ENCODE peak calls at places on chromosomes 1 and 21, in six cellular contexts. R, H, I, C, D and G are unnamed samples.

GRCh38 chr1:219412772-219413171 is 200.1 kb downstream of the ZC3H11B start:
- DNase-seq in H (no peak), I (no peak), R (peak), C (no peak), D (peak), G (peak)

GRCh38 chr1:172977296-172978027 is 73.3 kb downstream of the TNFSF18 start:
- DNase-seq in H (no peak), C (no peak), I (no peak), D (peak), R (peak), G (no peak)

GRCh38 chr21:31509108-31510017 is 150.1 kb upstream of the SOD1 start:
- DNase-seq in D (no peak), H (peak), I (no peak), C (no peak), R (no peak), G (no peak)

GRCh38 chr1:183847646-183848045 is 42.7 kb downstream of the RGL1 start:
- DNase-seq in H (no peak), D (no peak), R (no peak), C (no peak), I (no peak), G (no peak)

GRCh38 chr1:100187912-100188311 is 9.9 kb upstream of the LRRC39 start:
- DNase-seq in H (peak), D (no peak), R (peak), I (peak), C (no peak), G (no peak)

GRCh38 chr1:217857061-217857460 is 225.9 kb downstream of the SPATA17 start:
- DNase-seq in I (no peak), H (peak), D (no peak), R (no peak), C (no peak), G (no peak)

GRCh38 chr1:6497215-6497866 is 5.9 kb upstream of the PLEKHG5 start:
- DNase-seq in I (peak), R (peak), C (peak), D (no peak), H (no peak), G (no peak)

GRCh38 chr1:177858222-177858894 is 111.5 kb downstream of the SEC16B start:
- DNase-seq in I (no peak), C (no peak), H (peak), R (peak), D (peak), G (peak)

GRCh38 chr1:39866767-39867166 is 16.5 kb downstream of the TRIT1 start:
- DNase-seq in R (peak), H (peak), D (peak), I (no peak), C (no peak), G (no peak)

GRCh38 chr1:208257326-208257725 is 13.1 kb upstream of the PLXNA2 start:
- DNase-seq in H (no peak), I (no peak), D (no peak), R (no peak), C (no peak), G (no peak)

GRCh38 chr21:41576010-41576615 is 68.2 kb upstream of the TMPRSS2 start:
- DNase-seq in C (no peak), D (no peak), R (no peak), H (no peak), I (no peak), G (no peak)

GRCh38 chr1:88890790-88891317 is 513 bp downstream of the GTF2B start:
- DNase-seq in R (peak), H (peak), D (no peak), I (no peak), C (no peak), G (no peak)

GRCh38 chr1:174956976-174957375 is 42.8 kb upstream of the CACYBP start:
- DNase-seq in C (no peak), H (no peak), D (no peak), R (no peak), I (no peak), G (no peak)

GRCh38 chr1:7989762-7990428 is 28.4 kb downstream of the PARK7 start:
- DNase-seq in C (no peak), R (peak), I (no peak), H (no peak), D (no peak), G (no peak)

GRCh38 chr21:14545906-14546480 is at the start of gene SAMSN1:
- DNase-seq in D (no peak), C (no peak), H (peak), I (no peak), R (no peak), G (no peak)

GRCh38 chr1:28877132-28877781 is 37.1 kb upstream of the EPB41 start:
- DNase-seq in D (peak), H (peak), C (peak), I (peak), R (peak), G (peak)

GRCh38 chr1:39160703-39161102 is 43.8 kb upstream of the MACF1 start:
- DNase-seq in R (peak), D (no peak), C (no peak), H (peak), I (no peak), G (no peak)

GRCh38 chr21:20083925-20084324 is 914.3 kb upstream of the NCAM2 start:
- DNase-seq in C (no peak), H (no peak), R (no peak), D (no peak), I (no peak), G (no peak)

GRCh38 chr1:14242145-14242544 is 356.3 kb upstream of the KAZN start:
- DNase-seq in D (no peak), C (no peak), H (no peak), R (no peak), I (no peak), G (no peak)

GRCh38 chr1:103256490-103256889 is 148.2 kb upstream of the COL11A1 start:
- DNase-seq in I (no peak), D (peak), H (peak), R (peak), C (no peak), G (no peak)

GRCh38 chr1:46532498-46533178 is 18.8 kb downstream of the KNCN start:
- DNase-seq in R (peak), I (peak), D (peak), C (peak), H (peak), G (no peak)

GRCh38 chr1:224726783-224727182 is 110.7 kb downstream of the CNIH3 start:
- DNase-seq in R (peak), H (peak), C (no peak), I (no peak), D (peak), G (peak)

GRCh38 chr1:12496154-12496961 is 121.7 kb downstream of the DHRS3 start:
- DNase-seq in R (no peak), C (no peak), I (no peak), D (no peak), H (peak), G (no peak)
- TF ChIP-seq CTCF in R (no peak), C (no peak), I (no peak), D (no peak), H (no peak), G (no peak)

DNA sequence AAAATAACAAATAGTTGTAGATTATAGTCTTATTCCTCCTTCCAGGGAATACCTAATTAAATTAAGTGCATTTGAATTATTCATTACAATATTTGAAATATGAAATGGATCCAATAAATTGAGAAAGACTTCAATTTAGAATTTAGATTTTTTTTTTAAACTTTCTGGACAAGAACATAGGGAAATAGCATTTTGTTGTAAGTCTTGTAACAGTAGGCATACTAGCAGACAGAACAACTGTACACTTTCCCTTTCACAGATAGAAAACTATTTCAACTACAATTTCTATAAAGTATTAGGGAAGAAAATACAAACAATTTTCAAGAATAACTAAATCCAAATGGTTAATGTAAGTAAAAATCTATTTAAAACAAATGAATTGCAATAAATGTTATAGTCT is 577.5 kb downstream of the USP25 start:
- DNase-seq in R (no peak), C (no peak), D (no peak), I (no peak), H (peak), G (no peak)
- H3K4me3 ChIP-seq in R (no peak), C (no peak), D (no peak), I (peak), H (peak), G (no peak)

GRCh38 chr1:9827558-9828185 is 3.9 kb upstream of the CLSTN1 start:
- DNase-seq in R (no peak), C (no peak), I (no peak), D (no peak), H (peak), G (no peak)
- TF ChIP-seq CTCF in R (peak), C (no peak), I (no peak), D (peak), H (peak), G (peak)

GRCh38 chr1:244237445-244237844 is 186.4 kb downstream of the ZBTB18 start:
- DNase-seq in I (no peak), D (no peak), C (no peak), R (no peak), H (no peak), G (no peak)

GRCh38 chr1:244234009-244234643 is 183.0 kb downstream of the ZBTB18 start:
- DNase-seq in R (no peak), I (no peak), D (no peak), H (no peak), C (no peak), G (no peak)

GRCh38 chr1:244236721-244237120 is 185.6 kb downstream of the ZBTB18 start:
- DNase-seq in C (no peak), H (no peak), R (no peak), D (no peak), I (no peak), G (no peak)

GRCh38 chr1:244239261-244239770 is 188.2 kb downstream of the ZBTB18 start:
- DNase-seq in I (no peak), C (no peak), R (peak), D (no peak), H (peak), G (no peak)

DNA sequence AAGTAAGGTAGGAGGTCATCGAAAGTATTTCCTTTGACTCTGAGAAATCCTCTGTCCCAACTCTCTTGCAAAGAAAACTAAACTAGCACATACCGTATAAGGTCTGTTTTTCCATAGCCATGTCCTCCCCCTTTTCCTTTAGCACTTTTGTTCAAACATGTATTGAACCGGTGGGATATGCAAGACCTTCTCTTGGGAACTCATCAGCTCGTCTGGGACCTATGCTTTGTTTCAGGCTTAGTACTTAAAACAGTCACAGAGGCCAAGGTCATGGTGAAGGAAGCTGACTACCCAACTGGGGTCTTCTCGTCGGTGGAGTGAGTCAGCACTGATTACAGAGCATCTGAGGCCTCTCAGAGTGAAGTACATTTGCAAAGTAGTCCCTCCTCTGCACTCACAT is 185.0 kb downstream of the ZBTB18 start:
- DNase-seq in R (no peak), H (peak), I (no peak), C (no peak), D (no peak), G (no peak)
- H3K4me3 ChIP-seq in R (no peak), H (no peak), I (no peak), C (no peak), D (no peak), G (no peak)

GRCh38 chr1:47787560-47787959 is 209.6 kb downstream of the TRABD2B start:
- DNase-seq in C (no peak), H (no peak), D (no peak), I (no peak), R (no peak), G (no peak)

GRCh38 chr1:47785118-47785517 is 212.1 kb downstream of the TRABD2B start:
- DNase-seq in I (no peak), C (no peak), H (no peak), D (no peak), R (no peak), G (no peak)

GRCh38 chr1:47784294-47784650 is 212.9 kb downstream of the TRABD2B start:
- DNase-seq in D (no peak), H (no peak), C (no peak), R (no peak), I (no peak), G (no peak)

GRCh38 chr1:47786301-47786700 is 210.9 kb downstream of the TRABD2B start:
- DNase-seq in H (no peak), C (no peak), R (no peak), I (no peak), D (no peak), G (no peak)

DNA sequence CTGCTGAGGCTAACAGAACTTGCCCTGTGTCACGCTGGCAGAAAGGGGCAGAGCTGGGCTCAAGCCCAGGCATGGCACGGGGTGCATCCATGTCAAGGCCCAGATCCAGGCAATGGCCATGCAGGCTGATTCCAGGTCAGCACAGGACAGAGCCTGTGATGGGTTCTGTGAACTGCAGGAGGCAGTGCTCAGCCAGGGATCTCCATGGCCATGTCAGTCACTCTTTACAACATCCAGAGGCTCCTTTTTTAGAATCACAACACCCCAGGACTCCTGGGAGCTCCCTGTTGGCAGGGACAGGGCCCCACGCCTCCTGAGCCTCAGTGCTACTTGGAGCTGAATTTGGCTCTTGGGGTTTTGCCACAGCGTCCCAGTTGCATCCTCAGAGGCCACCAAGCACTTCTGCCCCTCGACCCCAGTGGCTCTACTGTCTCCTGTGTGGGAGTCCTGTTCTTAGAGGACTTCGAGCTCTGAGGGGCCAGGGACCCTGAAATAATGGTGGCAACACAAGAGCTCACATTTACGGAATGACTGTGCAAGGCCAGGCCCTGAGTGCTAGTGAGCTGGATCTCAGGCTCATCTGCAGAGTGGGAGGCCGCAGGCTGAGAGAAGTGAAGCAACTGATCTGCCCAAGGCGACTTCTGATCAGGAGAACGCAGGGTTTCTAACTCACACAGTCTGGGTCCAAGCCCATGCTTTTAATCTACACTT is 211.5 kb downstream of the TRABD2B start:
- DNase-seq in C (no peak), H (peak), I (peak), R (no peak), D (no peak), G (no peak)
- TF ChIP-seq CTCF in C (no peak), H (peak), I (peak), R (peak), D (no peak), G (peak)

DNA sequence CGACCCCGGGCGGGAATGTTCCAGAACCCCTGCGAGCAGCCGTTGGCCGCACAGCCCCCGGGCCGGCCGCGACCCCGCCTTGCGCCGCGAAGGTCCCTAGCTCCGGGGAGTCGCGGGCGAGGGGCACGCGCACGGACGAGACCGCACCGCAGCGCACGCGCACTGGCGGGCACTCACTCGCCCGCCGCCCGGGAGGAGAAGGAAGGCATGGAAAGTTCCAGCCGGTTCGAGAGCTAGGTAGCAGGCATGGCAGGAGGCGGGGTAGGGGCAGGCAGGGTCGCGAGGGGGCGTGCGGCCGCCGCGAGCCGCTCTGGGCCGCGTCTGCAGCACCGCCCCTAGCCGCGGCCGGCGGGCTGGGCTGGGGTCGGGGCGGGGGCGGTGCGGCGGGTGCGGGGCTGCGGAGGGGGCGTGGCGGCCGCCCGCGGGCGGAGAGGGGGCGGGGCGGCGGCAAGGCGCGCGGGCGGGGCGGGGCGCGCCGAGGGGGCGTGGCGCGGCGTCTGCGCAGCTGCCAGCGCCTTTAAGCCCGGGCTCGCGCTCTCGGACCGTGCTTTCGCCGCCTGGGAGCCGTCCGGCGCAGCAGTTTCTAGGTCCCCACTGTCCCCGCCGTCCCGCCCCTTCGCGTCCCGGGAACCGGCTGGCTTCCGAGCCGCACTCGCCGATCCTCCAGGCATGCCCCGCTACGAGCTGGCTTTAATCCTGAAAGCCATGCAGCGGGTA is at the start of the genes MRPS6 and SLC5A3:
- DNase-seq in C (peak), I (peak), D (peak), R (peak), H (peak), G (peak)
- H3K4me3 ChIP-seq in C (peak), I (peak), D (peak), R (peak), H (peak), G (peak)

DNA sequence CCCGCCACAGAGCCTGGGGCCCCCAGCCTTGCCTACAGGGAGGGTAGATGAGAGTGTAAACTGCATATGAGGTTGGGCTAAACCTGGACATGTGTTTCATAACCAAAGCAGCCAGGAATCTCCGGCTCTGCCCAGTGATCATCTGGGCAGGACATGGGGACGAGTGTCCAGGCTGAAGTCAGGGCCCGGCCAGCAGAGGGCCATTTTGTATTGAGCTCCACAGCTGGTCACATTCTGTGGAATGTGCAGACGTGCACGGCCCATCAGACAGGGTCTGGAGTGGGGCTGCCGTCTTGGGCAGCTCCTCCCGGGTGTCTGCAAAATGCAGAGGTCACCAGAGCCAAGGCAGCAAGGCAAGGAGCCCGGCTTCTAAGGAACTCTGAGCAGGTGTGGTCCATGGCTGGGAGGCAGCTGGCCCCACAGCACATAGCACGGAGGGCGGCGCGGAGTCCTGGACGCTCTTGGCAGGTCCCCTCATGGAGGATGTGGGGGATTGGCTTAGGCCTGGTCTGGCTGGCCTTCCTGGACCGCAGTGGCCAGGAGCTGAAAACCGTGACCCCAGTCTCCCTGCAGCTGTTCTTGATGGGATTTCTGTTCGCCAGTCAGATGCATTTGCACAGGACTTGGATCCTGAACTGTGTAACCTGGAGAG is 6.3 kb downstream of the LRRC3 start:
- DNase-seq in H (no peak), D (no peak), R (peak), I (no peak), C (peak), G (no peak)
- TF ChIP-seq CTCF in H (no peak), D (no peak), R (no peak), I (peak), C (no peak), G (peak)

GRCh38 chr1:21332691-21333449 is 42.6 kb upstream of the ECE1 start:
- DNase-seq in R (no peak), I (no peak), D (no peak), C (peak), H (no peak), G (no peak)

GRCh38 chr1:21333824-21334213 is 43.6 kb upstream of the ECE1 start:
- DNase-seq in H (no peak), I (no peak), C (no peak), R (no peak), D (no peak), G (no peak)

GRCh38 chr1:21335088-21335678 is 44.9 kb upstream of the ECE1 start:
- DNase-seq in R (no peak), C (no peak), D (no peak), H (no peak), I (no peak), G (no peak)

GRCh38 chr1:21335750-21336168 is 45.5 kb upstream of the ECE1 start:
- DNase-seq in R (no peak), D (no peak), I (no peak), C (no peak), H (no peak), G (no peak)

GRCh38 chr1:21334214-21335087 is 44.2 kb upstream of the ECE1 start:
- DNase-seq in R (peak), D (peak), I (peak), H (peak), C (peak), G (peak)
- H3K4me3 ChIP-seq in R (peak), D (peak), I (peak), H (peak), C (peak), G (peak)

GRCh38 chr1:10424034-10424433 is 6.2 kb upstream of the CENPS start:
- DNase-seq in H (peak), I (peak), R (peak), D (peak), C (peak), G (no peak)

GRCh38 chr1:10424651-10425050 is 5.6 kb upstream of the CENPS start:
- DNase-seq in D (no peak), I (no peak), H (no peak), R (no peak), C (peak), G (no peak)

GRCh38 chr1:10419351-10419750 is 10.9 kb upstream of the CENPS start:
- DNase-seq in H (no peak), R (no peak), C (peak), D (no peak), I (no peak), G (no peak)

GRCh38 chr1:10421637-10422036 is 8.6 kb upstream of the CENPS start:
- DNase-seq in D (no peak), C (peak), H (no peak), I (no peak), R (no peak), G (no peak)
- TF ChIP-seq CTCF in D (no peak), C (no peak), H (no peak), I (no peak), R (no peak), G (no peak)

GRCh38 chr1:18166929-18167328 is 59.3 kb downstream of the IGSF21 start:
- DNase-seq in C (no peak), H (no peak), I (no peak), R (no peak), D (no peak), G (no peak)
- H3K4me3 ChIP-seq in C (no peak), H (no peak), I (no peak), R (no peak), D (no peak), G (no peak)